ENCODE peak calls at places on chromosomes 6 and 20, in ten cellular contexts. I, Y, A, B, W, L, F, T, Z and M are unnamed samples.

GRCh38 chr6:159762681-159763293 is 942 bp downstream of the ACAT2 start:
- DNase-seq in I (peak; percentile 12), Y (peak; percentile 14), A (peak; percentile 50), B (no peak), W (peak; percentile 20), L (no peak), F (peak; percentile 16), T (no peak), Z (no peak), M (peak; percentile 28)

GRCh38 chr6:20706293-20707165 is 172.3 kb downstream of the CDKAL1 start:
- DNase-seq in I (peak; percentile 35), Y (no peak), A (peak; percentile 52), B (no peak), W (no peak), L (peak; percentile 25), F (no peak), T (no peak), Z (no peak), M (no peak)

GRCh38 chr6:39568896-39569295 is 156.3 kb downstream of the KIF6 start:
- DNase-seq in I (peak; percentile 4), Y (no peak), A (peak; percentile 8), B (no peak), W (no peak), L (peak; percentile 24), F (no peak), T (no peak), Z (peak; percentile 59), M (no peak)

GRCh38 chr6:112335736-112336135 is 11.4 kb upstream of the RFPL4B start:
- DNase-seq in I (no peak), Y (no peak), A (no peak), B (no peak), W (no peak), L (no peak), F (no peak), T (no peak), Z (no peak), M (no peak)

GRCh38 chr20:58749098-58749766 is 56.6 kb downstream of the NPEPL1 start:
- DNase-seq in I (no peak), Y (no peak), A (no peak), B (no peak), W (no peak), L (no peak), F (no peak), T (no peak), Z (no peak), M (no peak)

GRCh38 chr6:151493495-151494234 is at the start of gene CCDC170:
- DNase-seq in I (no peak), Y (no peak), A (no peak), B (peak; percentile 25), W (no peak), L (no peak), F (peak; percentile 64), T (no peak), Z (no peak), M (peak; percentile 26)

GRCh38 chr6:54586251-54586650 is 260.3 kb upstream of the FAM83B start:
- DNase-seq in I (peak; percentile 60), Y (no peak), A (peak; percentile 8), B (no peak), W (no peak), L (peak; percentile 77), F (no peak), T (no peak), Z (peak; percentile 68), M (no peak)

GRCh38 chr20:24782221-24782620 is 166.8 kb upstream of the CST7 start:
- DNase-seq in I (no peak), Y (no peak), A (no peak), B (no peak), W (no peak), L (no peak), F (no peak), T (no peak), Z (no peak), M (no peak)

GRCh38 chr20:46945465-46945864 is 50.8 kb downstream of the EYA2 start:
- DNase-seq in I (no peak), Y (no peak), A (no peak), B (no peak), W (no peak), L (no peak), F (no peak), T (no peak), Z (no peak), M (no peak)

GRCh38 chr20:17622851-17623508 is 53.1 kb downstream of the DSTN start:
- DNase-seq in I (no peak), Y (no peak), A (no peak), B (no peak), W (no peak), L (no peak), F (no peak), T (no peak), Z (no peak), M (no peak)

GRCh38 chr6:153074761-153075160 is 56.3 kb downstream of the RGS17 start:
- DNase-seq in I (peak; percentile 70), Y (no peak), A (no peak), B (no peak), W (no peak), L (peak; percentile 54), F (no peak), T (no peak), Z (no peak), M (no peak)

GRCh38 chr20:33635341-33635740 is 26.8 kb upstream of the C20orf144 start:
- DNase-seq in I (no peak), Y (no peak), A (no peak), B (no peak), W (no peak), L (no peak), F (no peak), T (no peak), Z (no peak), M (no peak)

GRCh38 chr20:32515631-32516101 is 69.5 kb downstream of the NOL4L start:
- DNase-seq in I (no peak), Y (no peak), A (no peak), B (no peak), W (no peak), L (no peak), F (no peak), T (no peak), Z (no peak), M (no peak)

GRCh38 chr6:56151825-56152224 is 95.6 kb downstream of the COL21A1 start:
- DNase-seq in I (no peak), Y (no peak), A (no peak), B (no peak), W (no peak), L (no peak), F (no peak), T (no peak), Z (no peak), M (no peak)

GRCh38 chr6:158649289-158650143 is at the start of gene SYTL3:
- DNase-seq in I (peak; percentile 65), Y (peak; percentile 75), A (peak; percentile 48), B (no peak), W (no peak), L (peak; percentile 90), F (no peak), T (no peak), Z (no peak), M (peak; percentile 55)
- H3K4me3 ChIP-seq in I (no peak within 1 kb of the TSS), Y (peak within 1 kb of the TSS; percentile 22), A (no peak within 1 kb of the TSS), B (no peak within 1 kb of the TSS), W (no peak within 1 kb of the TSS), L (no peak within 1 kb of the TSS), F (no peak within 1 kb of the TSS), T (no peak within 1 kb of the TSS), Z (no peak within 1 kb of the TSS), M (no peak within 1 kb of the TSS)

DNA sequence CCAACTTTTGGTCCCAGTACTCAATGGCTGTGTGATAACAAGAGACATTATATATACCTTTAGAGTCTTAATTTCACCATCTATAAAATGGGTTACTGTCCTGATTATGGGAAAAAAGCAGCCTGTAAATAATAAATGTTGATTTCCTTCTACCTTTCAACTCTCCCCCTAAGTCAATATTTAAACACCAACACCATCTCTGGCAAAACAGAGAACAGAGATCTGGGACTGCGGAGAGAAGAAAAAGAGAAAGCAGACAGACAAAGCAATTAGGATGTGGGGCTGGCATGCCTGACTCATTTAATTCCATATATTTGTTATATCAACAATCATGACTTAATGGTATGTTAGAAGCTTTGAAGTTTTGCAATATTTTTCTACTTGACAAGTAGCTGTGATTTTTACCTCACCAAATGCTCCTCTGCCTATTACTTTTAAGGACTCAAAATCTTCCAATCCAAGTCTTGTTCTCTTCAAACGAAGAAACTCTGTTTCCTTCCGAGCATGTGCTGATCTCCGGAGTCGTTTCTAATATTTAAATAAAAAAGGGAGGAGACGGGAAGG is 23.3 kb downstream of the STK38 start:
- DNase-seq in I (no peak), Y (no peak), A (no peak), B (no peak), W (no peak), L (no peak), F (no peak), T (no peak), Z (no peak), M (no peak)
- H3K4me3 ChIP-seq in I (no peak overlapping the region), Y (no peak overlapping the region), A (no peak overlapping the region), B (no peak overlapping the region), W (no peak overlapping the region), L (no peak overlapping the region), F (no peak overlapping the region), T (no peak overlapping the region), Z (no peak overlapping the region), M (no peak overlapping the region)

GRCh38 chr6:29667158-29667557 is 10.3 kb downstream of the MOG start:
- DNase-seq in I (no peak), Y (no peak), A (no peak), B (no peak), W (no peak), L (no peak), F (no peak), T (no peak), Z (no peak), M (no peak)

GRCh38 chr6:29671026-29671425 is 9.9 kb downstream of the ZFP57 start:
- DNase-seq in I (no peak), Y (no peak), A (no peak), B (no peak), W (no peak), L (no peak), F (no peak), T (no peak), Z (no peak), M (no peak)

GRCh38 chr6:29663300-29664039 is 6.6 kb downstream of the MOG start:
- DNase-seq in I (no peak), Y (no peak), A (no peak), B (no peak), W (no peak), L (no peak), F (no peak), T (no peak), Z (no peak), M (no peak)

GRCh38 chr6:29666826-29667130 is 9.9 kb downstream of the MOG start:
- DNase-seq in I (no peak), Y (no peak), A (no peak), B (no peak), W (no peak), L (no peak), F (no peak), T (no peak), Z (no peak), M (no peak)

GRCh38 chr6:29665942-29666825 is 9.3 kb downstream of the MOG start:
- DNase-seq in I (no peak), Y (no peak), A (no peak), B (no peak), W (no peak), L (no peak), F (no peak), T (no peak), Z (no peak), M (no peak)
- H3K4me3 ChIP-seq in I (no peak overlapping the region), Y (no peak overlapping the region), A (no peak overlapping the region), B (no peak overlapping the region), W (no peak overlapping the region), L (no peak overlapping the region), F (no peak overlapping the region), T (no peak overlapping the region), Z (no peak overlapping the region), M (no peak overlapping the region)

GRCh38 chr6:148342146-148343027 is at the start of gene SASH1:
- DNase-seq in I (peak; percentile 84), Y (no peak), A (peak; percentile 85), B (peak; percentile 48), W (peak; percentile 61), L (peak; percentile 87), F (peak; percentile 71), T (peak; percentile 84), Z (peak; percentile 44), M (peak; percentile 75)
- H3K4me3 ChIP-seq in I (peak within 1 kb of the TSS; percentile 85), Y (peak within 1 kb of the TSS; percentile 52), A (peak within 1 kb of the TSS; percentile 82), B (peak within 1 kb of the TSS; percentile 65), W (peak within 1 kb of the TSS; percentile 66), L (peak within 1 kb of the TSS; percentile 79), F (peak within 1 kb of the TSS; percentile 71), T (peak within 1 kb of the TSS; percentile 79), Z (peak within 1 kb of the TSS; percentile 73), M (peak within 1 kb of the TSS; percentile 52)